ENCODE peak calls at places on chromosomes 3 and 15, in eight cellular contexts. One of them, this sample, is unnamed.

GRCh38 chr15:25133804-25134203 is 179.0 kb downstream of the SNRPN start:
- DNase-seq in lower lobe of right lung: no peak
- DNase-seq in heart left ventricle: no peak
- DNase-seq in IMR-90: peak
- DNase-seq in left lung: no peak
- DNase-seq in OCI-LY7: no peak
- DNase-seq in substantia nigra: no peak
- DNase-seq in CD4-positive, alpha-beta T cell: no peak
- DNase-seq in this sample: no peak

GRCh38 chr15:83109532-83109931 is 2.1 kb downstream of the TM6SF1 start:
- DNase-seq in lower lobe of right lung: no peak
- DNase-seq in heart left ventricle: no peak
- DNase-seq in IMR-90: no peak
- DNase-seq in left lung: no peak
- DNase-seq in OCI-LY7: no peak
- DNase-seq in substantia nigra: no peak
- DNase-seq in CD4-positive, alpha-beta T cell: no peak
- DNase-seq in this sample: no peak

GRCh38 chr15:71756574-71757352 is 53.6 kb upstream of the NR2E3 start:
- DNase-seq in lower lobe of right lung: no peak
- DNase-seq in heart left ventricle: no peak
- DNase-seq in IMR-90: no peak
- DNase-seq in left lung: no peak
- DNase-seq in OCI-LY7: no peak
- DNase-seq in substantia nigra: no peak
- DNase-seq in CD4-positive, alpha-beta T cell: no peak
- DNase-seq in this sample: no peak

GRCh38 chr15:31343831-31344230 is 17.2 kb downstream of the KLF13 start:
- DNase-seq in lower lobe of right lung: no peak
- DNase-seq in heart left ventricle: no peak
- DNase-seq in IMR-90: no peak
- DNase-seq in left lung: peak
- DNase-seq in OCI-LY7: no peak
- DNase-seq in substantia nigra: no peak
- DNase-seq in CD4-positive, alpha-beta T cell: no peak
- DNase-seq in this sample: no peak

GRCh38 chr15:68368731-68369435 is 63.1 kb downstream of the ITGA11 start:
- DNase-seq in lower lobe of right lung: no peak
- DNase-seq in heart left ventricle: no peak
- DNase-seq in IMR-90: peak
- DNase-seq in left lung: peak
- DNase-seq in OCI-LY7: no peak
- DNase-seq in substantia nigra: no peak
- DNase-seq in CD4-positive, alpha-beta T cell: no peak
- DNase-seq in this sample: no peak

GRCh38 chr3:50442940-50443579 is 60.4 kb downstream of the CACNA2D2 start:
- DNase-seq in lower lobe of right lung: peak
- DNase-seq in heart left ventricle: no peak
- DNase-seq in IMR-90: no peak
- DNase-seq in left lung: peak
- DNase-seq in OCI-LY7: no peak
- DNase-seq in substantia nigra: no peak
- DNase-seq in CD4-positive, alpha-beta T cell: no peak
- DNase-seq in this sample: no peak

GRCh38 chr3:25021816-25022215 is 406.2 kb upstream of the RARB start:
- DNase-seq in lower lobe of right lung: no peak
- DNase-seq in heart left ventricle: no peak
- DNase-seq in IMR-90: peak
- DNase-seq in left lung: no peak
- DNase-seq in OCI-LY7: no peak
- DNase-seq in substantia nigra: no peak
- DNase-seq in CD4-positive, alpha-beta T cell: no peak
- DNase-seq in this sample: no peak

GRCh38 chr3:185330238-185330637 is 32.7 kb upstream of the MAP3K13 start:
- DNase-seq in lower lobe of right lung: peak
- DNase-seq in heart left ventricle: no peak
- DNase-seq in IMR-90: no peak
- DNase-seq in left lung: peak
- DNase-seq in OCI-LY7: no peak
- DNase-seq in substantia nigra: no peak
- DNase-seq in CD4-positive, alpha-beta T cell: no peak
- DNase-seq in this sample: no peak

GRCh38 chr15:22918056-22918455 is 62.1 kb downstream of the CYFIP1 start:
- DNase-seq in lower lobe of right lung: no peak
- DNase-seq in heart left ventricle: no peak
- DNase-seq in IMR-90: peak
- DNase-seq in left lung: no peak
- DNase-seq in OCI-LY7: no peak
- DNase-seq in substantia nigra: no peak
- DNase-seq in CD4-positive, alpha-beta T cell: no peak
- DNase-seq in this sample: no peak

GRCh38 chr15:61946778-61947177 is 113.5 kb downstream of the VPS13C start:
- DNase-seq in lower lobe of right lung: no peak
- DNase-seq in heart left ventricle: no peak
- DNase-seq in IMR-90: peak
- DNase-seq in left lung: no peak
- DNase-seq in OCI-LY7: no peak
- DNase-seq in substantia nigra: no peak
- DNase-seq in CD4-positive, alpha-beta T cell: no peak
- DNase-seq in this sample: no peak

GRCh38 chr3:170007031-170007663 is 30.6 kb upstream of the GPR160 start:
- DNase-seq in lower lobe of right lung: peak
- DNase-seq in heart left ventricle: no peak
- DNase-seq in IMR-90: peak
- DNase-seq in left lung: peak
- DNase-seq in OCI-LY7: peak
- DNase-seq in substantia nigra: no peak
- DNase-seq in CD4-positive, alpha-beta T cell: peak
- DNase-seq in this sample: peak

GRCh38 chr15:31034152-31034551 is 42.7 kb upstream of the MTMR10 start:
- DNase-seq in lower lobe of right lung: no peak
- DNase-seq in heart left ventricle: no peak
- DNase-seq in IMR-90: peak
- DNase-seq in left lung: no peak
- DNase-seq in OCI-LY7: peak
- DNase-seq in substantia nigra: no peak
- DNase-seq in CD4-positive, alpha-beta T cell: no peak
- DNase-seq in this sample: no peak

GRCh38 chr3:65033577-65033976 is 345.8 kb upstream of the ADAMTS9 start:
- DNase-seq in lower lobe of right lung: no peak
- DNase-seq in heart left ventricle: no peak
- DNase-seq in IMR-90: no peak
- DNase-seq in left lung: no peak
- DNase-seq in OCI-LY7: no peak
- DNase-seq in substantia nigra: no peak
- DNase-seq in CD4-positive, alpha-beta T cell: no peak
- DNase-seq in this sample: no peak

DNA sequence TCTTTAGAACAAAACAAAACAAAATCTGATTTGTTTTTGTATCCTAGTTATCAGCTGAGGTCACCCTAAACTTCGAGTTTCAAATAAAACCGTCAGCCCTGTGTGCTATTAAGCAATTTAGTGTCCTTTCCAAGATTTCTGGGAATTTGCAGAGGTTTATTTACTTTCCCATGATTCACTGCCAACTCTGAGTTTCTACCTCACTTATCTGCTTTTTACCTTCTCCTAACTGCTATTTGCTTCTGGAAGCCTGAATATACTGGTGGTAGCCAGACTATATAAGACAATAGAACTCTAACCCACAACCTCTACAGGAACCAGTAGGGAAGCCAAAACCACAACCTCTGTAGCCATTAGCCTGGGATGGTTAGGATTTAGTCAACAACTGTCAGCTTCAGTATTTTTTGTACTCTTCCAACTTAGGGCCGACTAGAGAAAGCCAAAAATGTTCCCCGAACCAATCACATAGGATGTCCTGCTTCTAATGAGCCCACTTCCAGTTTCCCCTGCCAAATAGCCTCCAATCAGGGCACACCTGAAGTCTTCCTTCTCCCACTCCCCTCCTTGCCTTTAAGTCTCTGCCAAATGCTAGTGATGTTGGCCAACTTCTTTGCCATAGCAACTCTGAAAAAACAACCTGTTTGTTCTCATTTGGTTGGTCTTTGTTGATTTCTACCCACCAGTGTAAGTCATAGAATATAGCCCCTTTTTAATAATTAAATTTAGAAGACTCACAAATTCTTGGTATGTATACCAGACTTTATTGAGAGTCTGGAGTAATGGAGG is 273.1 kb downstream of the ULK4 start:
- DNase-seq in lower lobe of right lung: no peak
- DNase-seq in heart left ventricle: no peak
- DNase-seq in IMR-90: peak
- DNase-seq in left lung: no peak
- DNase-seq in OCI-LY7: no peak
- DNase-seq in substantia nigra: no peak
- DNase-seq in CD4-positive, alpha-beta T cell: no peak
- DNase-seq in this sample: no peak
- H3K27ac ChIP-seq in lower lobe of right lung: peak
- H3K27ac ChIP-seq in heart left ventricle: peak
- H3K27ac ChIP-seq in IMR-90: peak
- H3K27ac ChIP-seq in left lung: peak
- H3K27ac ChIP-seq in OCI-LY7: no peak
- H3K27ac ChIP-seq in substantia nigra: no peak
- H3K27ac ChIP-seq in CD4-positive, alpha-beta T cell: no peak
- H3K27ac ChIP-seq in this sample: no peak

DNA sequence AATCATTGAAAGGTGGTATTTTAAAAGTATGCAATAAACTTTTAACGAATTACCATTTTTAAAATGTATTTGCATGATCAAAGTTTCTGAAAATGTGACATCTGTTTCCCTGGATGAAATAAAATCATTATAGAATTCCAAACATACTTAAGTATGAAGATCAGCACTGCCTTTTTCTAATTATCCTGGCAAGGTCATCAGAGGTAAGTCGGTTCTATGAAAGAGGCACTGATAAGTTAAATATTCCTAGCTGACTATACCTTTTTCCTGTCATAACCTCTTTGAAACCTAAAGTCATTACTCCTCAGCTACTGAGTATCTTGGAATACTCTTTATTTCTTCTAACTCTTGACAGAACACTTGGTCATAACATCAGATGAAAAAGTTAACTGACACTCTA is 406.1 kb upstream of the ALCAM start:
- DNase-seq in lower lobe of right lung: no peak
- DNase-seq in heart left ventricle: no peak
- DNase-seq in IMR-90: no peak
- DNase-seq in left lung: no peak
- DNase-seq in OCI-LY7: no peak
- DNase-seq in substantia nigra: no peak
- DNase-seq in CD4-positive, alpha-beta T cell: no peak
- DNase-seq in this sample: no peak
- H3K27ac ChIP-seq in lower lobe of right lung: no peak
- H3K27ac ChIP-seq in heart left ventricle: no peak
- H3K27ac ChIP-seq in IMR-90: no peak
- H3K27ac ChIP-seq in left lung: no peak
- H3K27ac ChIP-seq in OCI-LY7: no peak
- H3K27ac ChIP-seq in substantia nigra: no peak
- H3K27ac ChIP-seq in CD4-positive, alpha-beta T cell: no peak
- H3K27ac ChIP-seq in this sample: no peak

DNA sequence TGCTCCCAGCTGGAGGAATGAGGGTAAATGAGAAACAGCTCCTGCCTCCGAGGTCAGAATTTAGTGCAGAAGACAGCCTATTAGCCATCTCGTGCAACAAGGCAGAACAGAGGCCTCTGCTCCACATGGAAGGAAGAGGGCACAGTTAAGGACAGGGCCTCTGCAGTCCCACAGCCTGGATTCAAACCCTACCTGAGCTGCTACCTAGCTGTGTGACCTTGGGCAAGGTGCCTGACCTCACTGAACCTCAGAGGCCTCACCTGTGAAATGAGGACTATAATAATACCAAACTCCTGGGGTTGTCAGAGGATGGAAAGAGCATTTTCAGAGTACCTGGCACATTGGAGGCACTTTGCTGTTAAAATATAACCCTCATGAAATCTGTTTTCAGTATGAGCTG is 285.7 kb upstream of the CTNNB1 start:
- DNase-seq in lower lobe of right lung: no peak
- DNase-seq in heart left ventricle: no peak
- DNase-seq in IMR-90: no peak
- DNase-seq in left lung: no peak
- DNase-seq in OCI-LY7: no peak
- DNase-seq in substantia nigra: no peak
- DNase-seq in CD4-positive, alpha-beta T cell: no peak
- DNase-seq in this sample: no peak
- H3K27ac ChIP-seq in lower lobe of right lung: no peak
- H3K27ac ChIP-seq in heart left ventricle: no peak
- H3K27ac ChIP-seq in IMR-90: no peak
- H3K27ac ChIP-seq in left lung: no peak
- H3K27ac ChIP-seq in OCI-LY7: no peak
- H3K27ac ChIP-seq in substantia nigra: no peak
- H3K27ac ChIP-seq in CD4-positive, alpha-beta T cell: no peak
- H3K27ac ChIP-seq in this sample: no peak

GRCh38 chr3:71694358-71694999 is 30.7 kb downstream of the EIF4E3 start:
- DNase-seq in lower lobe of right lung: no peak
- DNase-seq in heart left ventricle: no peak
- DNase-seq in IMR-90: peak
- DNase-seq in left lung: no peak
- DNase-seq in OCI-LY7: no peak
- DNase-seq in substantia nigra: no peak
- DNase-seq in CD4-positive, alpha-beta T cell: no peak
- DNase-seq in this sample: no peak

GRCh38 chr3:71693641-71694040 is 31.6 kb downstream of the EIF4E3 start:
- DNase-seq in lower lobe of right lung: peak
- DNase-seq in heart left ventricle: no peak
- DNase-seq in IMR-90: no peak
- DNase-seq in left lung: no peak
- DNase-seq in OCI-LY7: no peak
- DNase-seq in substantia nigra: no peak
- DNase-seq in CD4-positive, alpha-beta T cell: no peak
- DNase-seq in this sample: no peak

GRCh38 chr3:71692139-71692538 is 33.1 kb downstream of the EIF4E3 start:
- DNase-seq in lower lobe of right lung: no peak
- DNase-seq in heart left ventricle: no peak
- DNase-seq in IMR-90: no peak
- DNase-seq in left lung: no peak
- DNase-seq in OCI-LY7: no peak
- DNase-seq in substantia nigra: no peak
- DNase-seq in CD4-positive, alpha-beta T cell: no peak
- DNase-seq in this sample: no peak

GRCh38 chr3:71690222-71690821 is 34.9 kb downstream of the EIF4E3 start:
- DNase-seq in lower lobe of right lung: no peak
- DNase-seq in heart left ventricle: no peak
- DNase-seq in IMR-90: peak
- DNase-seq in left lung: no peak
- DNase-seq in OCI-LY7: no peak
- DNase-seq in substantia nigra: no peak
- DNase-seq in CD4-positive, alpha-beta T cell: no peak
- DNase-seq in this sample: no peak

GRCh38 chr3:71695000-71695482 is 30.2 kb downstream of the EIF4E3 start:
- DNase-seq in lower lobe of right lung: no peak
- DNase-seq in heart left ventricle: no peak
- DNase-seq in IMR-90: peak
- DNase-seq in left lung: no peak
- DNase-seq in OCI-LY7: no peak
- DNase-seq in substantia nigra: no peak
- DNase-seq in CD4-positive, alpha-beta T cell: no peak
- DNase-seq in this sample: no peak
- H3K27ac ChIP-seq in lower lobe of right lung: peak
- H3K27ac ChIP-seq in heart left ventricle: peak
- H3K27ac ChIP-seq in IMR-90: peak
- H3K27ac ChIP-seq in left lung: peak
- H3K27ac ChIP-seq in OCI-LY7: no peak
- H3K27ac ChIP-seq in substantia nigra: peak
- H3K27ac ChIP-seq in CD4-positive, alpha-beta T cell: no peak
- H3K27ac ChIP-seq in this sample: no peak